ENCODE peak calls at places on chromosomes 5 and 9, in four cellular contexts. X, E, F and V are unnamed samples.

GRCh38 chr9:112355305-112355953 is 22.0 kb upstream of the PTBP3 start:
- DNase-seq in X (no peak), E (no peak), F (no peak), V (no peak)

GRCh38 chr9:137643921-137644320 is 25.1 kb downstream of the EHMT1 start:
- DNase-seq in X (no peak), E (no peak), F (no peak), V (no peak)

GRCh38 chr9:88995627-88996026 is 4.4 kb downstream of the S1PR3 start:
- DNase-seq in X (no peak), E (no peak), F (no peak), V (no peak)

GRCh38 chr5:149841844-149842793 is 102.5 kb downstream of the PDE6A start:
- DNase-seq in X (no peak), E (no peak), F (no peak), V (no peak)

GRCh38 chr5:132493241-132493640 is 2.7 kb upstream of the IRF1 start:
- DNase-seq in X (peak), E (no peak), F (no peak), V (no peak)

GRCh38 chr9:92664394-92665152 is 5.4 kb downstream of the IPPK start:
- DNase-seq in X (no peak), E (no peak), F (no peak), V (no peak)

GRCh38 chr9:32701321-32702022 is 66.0 kb upstream of the TAF1L start:
- DNase-seq in X (no peak), E (no peak), F (no peak), V (no peak)

GRCh38 chr5:169258372-169259000 is 42.5 kb downstream of the SLIT3 start:
- DNase-seq in X (no peak), E (no peak), F (no peak), V (no peak)

GRCh38 chr5:14909369-14909768 is 37.8 kb upstream of the ANKH start:
- DNase-seq in X (no peak), E (no peak), F (no peak), V (no peak)

GRCh38 chr9:81601639-81602623 is 87.4 kb downstream of the TLE1 start:
- DNase-seq in X (no peak), E (no peak), F (no peak), V (no peak)

GRCh38 chr9:127715443-127716337 is at the start of the genes PTRH1 and TTC16:
- DNase-seq in X (peak), E (peak), F (peak), V (peak)

GRCh38 chr5:38426493-38426892 is 130.0 kb downstream of the LIFR start:
- DNase-seq in X (no peak), E (no peak), F (no peak), V (no peak)

GRCh38 chr9:75653335-75653734 is 237.1 kb upstream of the PCSK5 start:
- DNase-seq in X (no peak), E (no peak), F (no peak), V (no peak)

GRCh38 chr9:94908583-94909249 is 182.2 kb downstream of the AOPEP start:
- DNase-seq in X (peak), E (peak), F (no peak), V (no peak)

GRCh38 chr9:116409659-116410058 is 256.1 kb downstream of the PAPPA start:
- DNase-seq in X (no peak), E (no peak), F (no peak), V (no peak)

GRCh38 chr5:143650296-143650695 is 161.7 kb upstream of the HMHB1 start:
- DNase-seq in X (no peak), E (no peak), F (no peak), V (no peak)

GRCh38 chr9:68895741-68896478 is 118.0 kb downstream of the PRKACG start:
- DNase-seq in X (no peak), E (no peak), F (no peak), V (no peak)

GRCh38 chr9:112012026-112012902 is 115.7 kb downstream of the UGCG start:
- DNase-seq in X (peak), E (peak), F (peak), V (peak)

GRCh38 chr9:93592389-93593021 is 16.1 kb downstream of the PHF2 start:
- DNase-seq in X (no peak), E (no peak), F (no peak), V (no peak)

GRCh38 chr5:6448622-6449464 is at the start of gene UBE2QL1:
- DNase-seq in X (peak), E (no peak), F (peak), V (no peak)

GRCh38 chr9:74379718-74380117 is 117.4 kb upstream of the RORB start:
- DNase-seq in X (peak), E (peak), F (peak), V (peak)

GRCh38 chr5:147691134-147691533 is 91.4 kb downstream of the JAKMIP2 start:
- DNase-seq in X (no peak), E (no peak), F (no peak), V (no peak)

GRCh38 chr9:135240871-135241311 is 153.4 kb downstream of the OLFM1 start:
- DNase-seq in X (no peak), E (no peak), F (no peak), V (no peak)

GRCh38 chr5:158560170-158560569 is 539.5 kb downstream of the EBF1 start:
- DNase-seq in X (peak), E (no peak), F (no peak), V (no peak)

GRCh38 chr5:26940981-26941380 is 97.4 kb downstream of the CDH9 start:
- DNase-seq in X (no peak), E (no peak), F (no peak), V (no peak)

GRCh38 chr9:38084556-38084880 is 15.5 kb upstream of the SHB start:
- DNase-seq in X (no peak), E (no peak), F (no peak), V (no peak)

GRCh38 chr5:123364443-123364842 is 58.8 kb downstream of the CEP120 start:
- DNase-seq in X (no peak), E (no peak), F (no peak), V (no peak)

GRCh38 chr9:114722363-114722695 is 40.3 kb upstream of the TEX48 start:
- DNase-seq in X (no peak), E (no peak), F (no peak), V (no peak)

GRCh38 chr5:179614745-179615144 is 8.7 kb downstream of the HNRNPH1 start:
- DNase-seq in X (no peak), E (no peak), F (no peak), V (no peak)

GRCh38 chr5:13212843-13213242 is 731.6 kb downstream of the DNAH5 start:
- DNase-seq in X (no peak), E (no peak), F (no peak), V (no peak)

GRCh38 chr5:135934939-135935338 is 19.8 kb downstream of the LECT2 start:
- DNase-seq in X (no peak), E (no peak), F (no peak), V (no peak)

GRCh38 chr5:138177936-138178515 is 404 bp downstream of the BRD8 start:
- DNase-seq in X (peak), E (peak), F (peak), V (peak)

GRCh38 chr5:174145821-174146220 is 100.3 kb downstream of the NSG2 start:
- DNase-seq in X (no peak), E (no peak), F (no peak), V (no peak)

GRCh38 chr5:3099954-3100353 is 348.5 kb upstream of the IRX2 start:
- DNase-seq in X (no peak), E (no peak), F (no peak), V (no peak)

GRCh38 chr9:5560439-5560838 is 50.1 kb downstream of the PDCD1LG2 start:
- DNase-seq in X (no peak), E (no peak), F (no peak), V (no peak)

GRCh38 chr5:55636177-55636576 is 75.9 kb downstream of the SLC38A9 start:
- DNase-seq in X (no peak), E (no peak), F (no peak), V (no peak)